ENCODE peak calls at places on chromosomes 7 and 10, in seven cellular contexts. One of them, this sample, is unnamed.

GRCh38 chr10:28552775-28553174 is 19.9 kb downstream of the WAC start:
- DNase-seq in IMR-90: no peak
- DNase-seq in Panc1: no peak
- DNase-seq in fibroblast of mammary gland: no peak
- DNase-seq in lower lobe of right lung: no peak
- DNase-seq in nephron progenitor cell: no peak
- DNase-seq in GM10248: no peak
- DNase-seq in this sample: no peak

GRCh38 chr10:132575320-132576201 is 38.0 kb downstream of the INPP5A start:
- DNase-seq in IMR-90: peak; percentile 91
- DNase-seq in Panc1: peak; percentile 32
- DNase-seq in fibroblast of mammary gland: peak; percentile 66
- DNase-seq in lower lobe of right lung: no peak
- DNase-seq in nephron progenitor cell: no peak
- DNase-seq in GM10248: peak; percentile 72
- DNase-seq in this sample: peak; percentile 76

GRCh38 chr7:127525866-127526456 is 59.4 kb downstream of the GCC1 start:
- DNase-seq in IMR-90: no peak
- DNase-seq in Panc1: no peak
- DNase-seq in fibroblast of mammary gland: no peak
- DNase-seq in lower lobe of right lung: no peak
- DNase-seq in nephron progenitor cell: no peak
- DNase-seq in GM10248: no peak
- DNase-seq in this sample: no peak

GRCh38 chr7:288671-289101 is 1.3 kb upstream of the FOXL3 start:
- DNase-seq in IMR-90: no peak
- DNase-seq in Panc1: no peak
- DNase-seq in fibroblast of mammary gland: no peak
- DNase-seq in lower lobe of right lung: peak; percentile 42
- DNase-seq in nephron progenitor cell: no peak
- DNase-seq in GM10248: no peak
- DNase-seq in this sample: no peak

GRCh38 chr10:3542185-3542611 is 242.8 kb downstream of the KLF6 start:
- DNase-seq in IMR-90: peak; percentile 87
- DNase-seq in Panc1: no peak
- DNase-seq in fibroblast of mammary gland: peak; percentile 96
- DNase-seq in lower lobe of right lung: no peak
- DNase-seq in nephron progenitor cell: no peak
- DNase-seq in GM10248: no peak
- DNase-seq in this sample: no peak

GRCh38 chr10:23413629-23414089 is 25.2 kb upstream of the OTUD1 start:
- DNase-seq in IMR-90: no peak
- DNase-seq in Panc1: no peak
- DNase-seq in fibroblast of mammary gland: no peak
- DNase-seq in lower lobe of right lung: no peak
- DNase-seq in nephron progenitor cell: no peak
- DNase-seq in GM10248: peak; percentile 39
- DNase-seq in this sample: peak; percentile 42

GRCh38 chr7:135620980-135621850 is 41.1 kb upstream of the STMP1 start:
- DNase-seq in IMR-90: peak; percentile 91
- DNase-seq in Panc1: peak; percentile 75
- DNase-seq in fibroblast of mammary gland: peak; percentile 88
- DNase-seq in lower lobe of right lung: no peak
- DNase-seq in nephron progenitor cell: peak; percentile 17
- DNase-seq in GM10248: peak; percentile 35
- DNase-seq in this sample: peak; percentile 37

GRCh38 chr7:35003679-35004278 is 33.5 kb downstream of the DPY19L1 start:
- DNase-seq in IMR-90: peak; percentile 90
- DNase-seq in Panc1: peak; percentile 55
- DNase-seq in fibroblast of mammary gland: peak; percentile 88
- DNase-seq in lower lobe of right lung: peak; percentile 80
- DNase-seq in nephron progenitor cell: peak; percentile 4
- DNase-seq in GM10248: no peak
- DNase-seq in this sample: no peak

GRCh38 chr7:152341039-152341913 is 94.5 kb downstream of the KMT2C start:
- DNase-seq in IMR-90: peak; percentile 72
- DNase-seq in Panc1: peak; percentile 32
- DNase-seq in fibroblast of mammary gland: peak; percentile 79
- DNase-seq in lower lobe of right lung: no peak
- DNase-seq in nephron progenitor cell: peak; percentile 11
- DNase-seq in GM10248: no peak
- DNase-seq in this sample: no peak

GRCh38 chr7:23383225-23383624 is 84.1 kb downstream of the MALSU1 start:
- DNase-seq in IMR-90: peak; percentile 59
- DNase-seq in Panc1: no peak
- DNase-seq in fibroblast of mammary gland: peak; percentile 27
- DNase-seq in lower lobe of right lung: no peak
- DNase-seq in nephron progenitor cell: no peak
- DNase-seq in GM10248: no peak
- DNase-seq in this sample: no peak

GRCh38 chr10:43199684-43200537 is 61.7 kb downstream of the CSGALNACT2 start:
- DNase-seq in IMR-90: no peak
- DNase-seq in Panc1: no peak
- DNase-seq in fibroblast of mammary gland: no peak
- DNase-seq in lower lobe of right lung: peak; percentile 39
- DNase-seq in nephron progenitor cell: no peak
- DNase-seq in GM10248: no peak
- DNase-seq in this sample: peak; percentile 23

GRCh38 chr7:72213081-72213480 is 199.1 kb downstream of the CALN1 start:
- DNase-seq in IMR-90: no peak
- DNase-seq in Panc1: no peak
- DNase-seq in fibroblast of mammary gland: no peak
- DNase-seq in lower lobe of right lung: no peak
- DNase-seq in nephron progenitor cell: no peak
- DNase-seq in GM10248: no peak
- DNase-seq in this sample: no peak

GRCh38 chr7:76303829-76304505 is 1.5 kb downstream of the HSPB1 start:
- DNase-seq in IMR-90: peak; percentile 50
- DNase-seq in Panc1: no peak
- DNase-seq in fibroblast of mammary gland: peak; percentile 60
- DNase-seq in lower lobe of right lung: no peak
- DNase-seq in nephron progenitor cell: no peak
- DNase-seq in GM10248: no peak
- DNase-seq in this sample: no peak

GRCh38 chr10:60048146-60048545 is 141.8 kb upstream of the CCDC6 start:
- DNase-seq in IMR-90: no peak
- DNase-seq in Panc1: no peak
- DNase-seq in fibroblast of mammary gland: peak; percentile 15
- DNase-seq in lower lobe of right lung: no peak
- DNase-seq in nephron progenitor cell: peak; percentile 10
- DNase-seq in GM10248: no peak
- DNase-seq in this sample: no peak

GRCh38 chr7:4820968-4821471 is 40.8 kb downstream of the PAPOLB start:
- DNase-seq in IMR-90: no peak
- DNase-seq in Panc1: no peak
- DNase-seq in fibroblast of mammary gland: no peak
- DNase-seq in lower lobe of right lung: peak; percentile 42
- DNase-seq in nephron progenitor cell: no peak
- DNase-seq in GM10248: no peak
- DNase-seq in this sample: no peak

GRCh38 chr10:87656431-87657072 is 3.1 kb upstream of the PAPSS2 start:
- DNase-seq in IMR-90: peak; percentile 52
- DNase-seq in Panc1: no peak
- DNase-seq in fibroblast of mammary gland: peak; percentile 60
- DNase-seq in lower lobe of right lung: no peak
- DNase-seq in nephron progenitor cell: peak; percentile 16
- DNase-seq in GM10248: peak; percentile 63
- DNase-seq in this sample: peak; percentile 68

GRCh38 chr10:17178006-17178405 is 23.5 kb downstream of the TRDMT1 start:
- DNase-seq in IMR-90: no peak
- DNase-seq in Panc1: no peak
- DNase-seq in fibroblast of mammary gland: no peak
- DNase-seq in lower lobe of right lung: no peak
- DNase-seq in nephron progenitor cell: no peak
- DNase-seq in GM10248: no peak
- DNase-seq in this sample: no peak

GRCh38 chr10:21402606-21403083 is 122.8 kb downstream of the SKIDA1 start:
- DNase-seq in IMR-90: peak; percentile 49
- DNase-seq in Panc1: no peak
- DNase-seq in fibroblast of mammary gland: peak; percentile 56
- DNase-seq in lower lobe of right lung: no peak
- DNase-seq in nephron progenitor cell: no peak
- DNase-seq in GM10248: no peak
- DNase-seq in this sample: no peak
- TF ChIP-seq CTCF in IMR-90: no peak
- TF ChIP-seq CTCF in Panc1: no peak
- TF ChIP-seq CTCF in fibroblast of mammary gland: no peak
- TF ChIP-seq CTCF in lower lobe of right lung: no peak
- TF ChIP-seq CTCF in nephron progenitor cell: no peak
- TF ChIP-seq CTCF in GM10248: no peak
- TF ChIP-seq CTCF in this sample: no peak

GRCh38 chr7:143876218-143876617 is 25.8 kb downstream of the TCAF1 start:
- DNase-seq in IMR-90: no peak
- DNase-seq in Panc1: no peak
- DNase-seq in fibroblast of mammary gland: no peak
- DNase-seq in lower lobe of right lung: no peak
- DNase-seq in nephron progenitor cell: no peak
- DNase-seq in GM10248: no peak
- DNase-seq in this sample: no peak

GRCh38 chr7:143882020-143882610 is 19.9 kb downstream of the TCAF1 start:
- DNase-seq in IMR-90: peak; percentile 59
- DNase-seq in Panc1: no peak
- DNase-seq in fibroblast of mammary gland: peak; percentile 64
- DNase-seq in lower lobe of right lung: no peak
- DNase-seq in nephron progenitor cell: peak; percentile 70
- DNase-seq in GM10248: peak; percentile 16
- DNase-seq in this sample: no peak

GRCh38 chr7:143877076-143877475 is 24.9 kb downstream of the TCAF1 start:
- DNase-seq in IMR-90: no peak
- DNase-seq in Panc1: no peak
- DNase-seq in fibroblast of mammary gland: no peak
- DNase-seq in lower lobe of right lung: no peak
- DNase-seq in nephron progenitor cell: no peak
- DNase-seq in GM10248: no peak
- DNase-seq in this sample: no peak

GRCh38 chr7:143882611-143883078 is 19.3 kb downstream of the TCAF1 start:
- DNase-seq in IMR-90: peak; percentile 56
- DNase-seq in Panc1: no peak
- DNase-seq in fibroblast of mammary gland: peak; percentile 59
- DNase-seq in lower lobe of right lung: peak; percentile 60
- DNase-seq in nephron progenitor cell: peak; percentile 85
- DNase-seq in GM10248: peak; percentile 20
- DNase-seq in this sample: no peak

DNA sequence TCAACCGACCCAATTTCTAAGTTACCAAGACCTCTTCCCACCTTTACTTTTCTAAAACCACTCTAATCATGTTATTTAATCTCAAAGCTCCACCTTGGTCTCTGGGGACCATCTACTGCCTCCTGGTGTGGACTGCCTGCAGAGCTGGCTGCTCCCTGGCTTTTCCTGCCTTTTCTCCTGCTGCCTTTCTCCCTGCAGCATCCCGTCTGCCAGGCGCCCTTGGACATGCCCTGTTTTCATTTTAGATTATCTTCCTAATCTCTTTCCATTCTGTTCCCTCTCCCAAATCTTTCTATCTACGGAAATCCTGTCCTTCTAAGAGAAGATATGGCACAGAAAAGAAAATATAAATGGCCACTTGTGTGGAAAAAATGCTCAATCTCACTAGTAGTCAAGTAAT is 23.1 kb downstream of the TCAF1 start:
- DNase-seq in IMR-90: no peak
- DNase-seq in Panc1: no peak
- DNase-seq in fibroblast of mammary gland: no peak
- DNase-seq in lower lobe of right lung: no peak
- DNase-seq in nephron progenitor cell: no peak
- DNase-seq in GM10248: no peak
- DNase-seq in this sample: no peak
- TF ChIP-seq CTCF in IMR-90: no peak
- TF ChIP-seq CTCF in Panc1: no peak
- TF ChIP-seq CTCF in fibroblast of mammary gland: no peak
- TF ChIP-seq CTCF in lower lobe of right lung: no peak
- TF ChIP-seq CTCF in nephron progenitor cell: no peak
- TF ChIP-seq CTCF in GM10248: no peak
- TF ChIP-seq CTCF in this sample: no peak

DNA sequence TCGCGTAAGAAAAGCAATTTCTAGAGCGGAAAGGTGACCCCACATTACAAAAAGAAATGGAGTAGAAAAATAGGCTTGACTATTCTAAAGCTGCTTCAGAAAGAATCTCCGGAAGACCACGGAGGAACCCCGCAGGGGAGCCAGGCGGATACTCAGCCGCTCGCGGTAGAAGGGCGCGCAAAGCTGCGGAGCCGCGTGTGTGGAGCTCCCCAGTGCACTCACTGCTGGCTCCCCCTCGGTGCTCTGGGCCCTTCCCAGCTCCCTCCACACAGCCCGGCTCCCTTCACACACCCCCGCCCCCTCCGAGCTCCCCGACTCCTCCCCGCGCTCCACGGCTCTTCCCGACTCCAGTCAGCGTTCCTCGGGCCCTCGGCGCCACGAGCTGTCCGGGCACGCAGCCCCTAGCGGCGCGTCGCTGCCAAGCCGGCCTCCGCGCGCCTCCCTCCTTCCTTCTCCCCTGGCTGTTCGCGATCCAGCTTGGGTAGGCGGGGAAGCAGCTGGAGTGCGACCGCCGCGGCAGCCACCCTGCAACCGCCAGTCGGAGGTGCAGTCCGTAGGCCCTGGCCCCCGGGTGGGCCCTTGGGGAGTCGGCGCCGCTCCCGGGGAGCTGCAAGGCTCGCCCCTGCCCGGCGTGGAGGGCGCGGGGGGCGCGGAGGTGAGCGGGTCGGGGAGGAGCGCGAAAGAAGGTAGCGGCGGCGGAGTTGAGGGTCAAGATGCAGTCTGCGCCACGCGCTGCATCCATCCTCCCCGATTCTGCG is at the start of gene STEAP2:
- DNase-seq in IMR-90: peak; percentile 85
- DNase-seq in Panc1: peak; percentile 24
- DNase-seq in fibroblast of mammary gland: peak; percentile 92
- DNase-seq in lower lobe of right lung: peak; percentile 87
- DNase-seq in nephron progenitor cell: peak; percentile 93
- DNase-seq in GM10248: peak; percentile 70
- DNase-seq in this sample: peak; percentile 72
- TF ChIP-seq CTCF in IMR-90: peak; percentile 61
- TF ChIP-seq CTCF in Panc1: peak; percentile 83
- TF ChIP-seq CTCF in fibroblast of mammary gland: no peak
- TF ChIP-seq CTCF in lower lobe of right lung: peak; percentile 53
- TF ChIP-seq CTCF in nephron progenitor cell: peak; percentile 60
- TF ChIP-seq CTCF in GM10248: peak; percentile 67
- TF ChIP-seq CTCF in this sample: peak; percentile 21

GRCh38 chr10:117860135-117860534 is 186.6 kb downstream of the RAB11FIP2 start:
- DNase-seq in IMR-90: no peak
- DNase-seq in Panc1: no peak
- DNase-seq in fibroblast of mammary gland: no peak
- DNase-seq in lower lobe of right lung: no peak
- DNase-seq in nephron progenitor cell: no peak
- DNase-seq in GM10248: no peak
- DNase-seq in this sample: no peak

GRCh38 chr10:117865945-117866344 is 180.8 kb downstream of the RAB11FIP2 start:
- DNase-seq in IMR-90: no peak
- DNase-seq in Panc1: no peak
- DNase-seq in fibroblast of mammary gland: no peak
- DNase-seq in lower lobe of right lung: no peak
- DNase-seq in nephron progenitor cell: no peak
- DNase-seq in GM10248: no peak
- DNase-seq in this sample: no peak

DNA sequence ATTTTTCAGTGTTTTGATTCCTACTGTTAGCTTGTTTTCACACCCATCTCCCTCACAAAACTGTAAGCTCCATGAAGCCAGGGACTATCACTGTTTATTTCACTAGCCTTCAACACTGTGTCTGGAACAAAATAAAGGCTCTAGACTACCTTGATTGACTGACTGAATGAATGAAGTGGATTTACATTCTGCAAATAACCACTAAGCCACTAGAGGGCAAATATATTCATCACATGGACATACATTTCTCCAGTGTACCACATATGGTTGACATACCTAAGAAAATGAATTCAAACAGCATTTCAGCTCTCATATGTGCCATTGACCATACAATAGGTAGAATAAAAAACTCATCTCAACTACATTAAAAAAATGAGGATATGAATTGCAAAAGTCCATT is 185.9 kb downstream of the RAB11FIP2 start:
- DNase-seq in IMR-90: peak; percentile 1
- DNase-seq in Panc1: peak; percentile 10
- DNase-seq in fibroblast of mammary gland: peak; percentile 53
- DNase-seq in lower lobe of right lung: no peak
- DNase-seq in nephron progenitor cell: no peak
- DNase-seq in GM10248: peak; percentile 29
- DNase-seq in this sample: peak; percentile 37
- TF ChIP-seq CTCF in IMR-90: no peak
- TF ChIP-seq CTCF in Panc1: peak; percentile 68
- TF ChIP-seq CTCF in fibroblast of mammary gland: peak; percentile 46
- TF ChIP-seq CTCF in lower lobe of right lung: no peak
- TF ChIP-seq CTCF in nephron progenitor cell: peak; percentile 19
- TF ChIP-seq CTCF in GM10248: peak; percentile 17
- TF ChIP-seq CTCF in this sample: no peak